ENCODE peak calls at places on chromosomes 4 and X, in four cellular contexts. T is heart right ventricle, K is aorta, G is left ventricle myocardium inferior. H is an unnamed sample.

GRCh38 chr4:180462116-180462515 is 1781.1 kb upstream of the TENM3 start:
- DNase-seq in K (no peak), G (no peak), T (no peak), H (no peak)

GRCh38 chr4:76485450-76485849 is 50.4 kb downstream of the SHROOM3 start:
- DNase-seq in T (no peak), K (no peak), G (no peak), H (no peak)

GRCh38 chr4:147581601-147582350 is 35.4 kb upstream of the TMEM184C start:
- DNase-seq in K (no peak), G (no peak), T (no peak), H (no peak)

GRCh38 chrX:21373637-21374162 is 518 bp upstream of the CNKSR2 start:
- DNase-seq in K (peak; percentile 59), G (peak; percentile 40), T (no peak), H (no peak)

GRCh38 chr4:95599777-95600436 is 51.1 kb upstream of the UNC5C start:
- DNase-seq in T (no peak), K (no peak), G (no peak), H (no peak)

GRCh38 chrX:10648608-10649007 is 28.2 kb upstream of the MID1 start:
- DNase-seq in T (no peak), G (no peak), K (no peak), H (no peak)

GRCh38 chrX:151039351-151039750 is 56.2 kb downstream of the HMGB3 start:
- DNase-seq in T (no peak), K (no peak), G (no peak), H (no peak)

GRCh38 chr4:26132858-26133257 is 188.0 kb upstream of the RBPJ start:
- DNase-seq in K (no peak), T (no peak), G (no peak), H (no peak)

GRCh38 chrX:525134-525533 is 105.5 kb upstream of the SHOX start:
- DNase-seq in G (no peak), K (no peak), T (no peak), H (no peak)

GRCh38 chr4:26860922-26861433 is 337 bp downstream of the STIM2 start:
- DNase-seq in T (no peak), K (peak; percentile 85), G (peak; percentile 55), H (no peak)

GRCh38 chrX:30887721-30888120 is 1.3 kb downstream of the TAB3 start:
- DNase-seq in K (no peak), G (no peak), T (no peak), H (no peak)

GRCh38 chr4:147060171-147060931 is 114.7 kb upstream of the TTC29 start:
- DNase-seq in K (no peak), G (no peak), T (no peak), H (peak; percentile 62)

GRCh38 chrX:139642241-139642927 is 65.6 kb downstream of the MCF2 start:
- DNase-seq in K (no peak), T (no peak), G (no peak), H (no peak)

GRCh38 chr4:104493071-104493831 is 1.4 kb downstream of the CXXC4 start:
- DNase-seq in T (no peak), G (no peak), K (no peak), H (no peak)

GRCh38 chrX:10109695-10110094 is 47.1 kb upstream of the CLCN4 start:
- DNase-seq in G (peak; percentile 66), K (no peak), T (peak; percentile 59), H (no peak)

GRCh38 chrX:790031-790430 is 159.4 kb downstream of the SHOX start:
- DNase-seq in K (no peak), T (no peak), G (no peak), H (no peak)

GRCh38 chr4:106079616-106080015 is 184.3 kb downstream of the NPNT start:
- DNase-seq in G (no peak), T (no peak), K (no peak), H (no peak)

GRCh38 chrX:120604359-120604782 is 470 bp downstream of the MCTS1 start:
- DNase-seq in G (no peak), K (no peak), T (no peak), H (no peak)

GRCh38 chr4:27684501-27685077 is 823.9 kb downstream of the STIM2 start:
- DNase-seq in K (no peak), G (peak; percentile 15), T (peak; percentile 13), H (peak; percentile 50)

GRCh38 chr4:133802741-133803140 is 398.8 kb downstream of the PABPC4L start:
- DNase-seq in T (no peak), G (no peak), K (no peak), H (no peak)

GRCh38 chrX:106951230-106951629 is 31.0 kb downstream of the CLDN2 start:
- DNase-seq in K (no peak), G (no peak), T (no peak), H (no peak)

GRCh38 chr4:1204828-1205591 is 32.6 kb upstream of the SPON2 start:
- DNase-seq in K (peak; percentile 69), T (no peak), G (no peak), H (no peak)

GRCh38 chr4:77001907-77002306 is 52.4 kb downstream of the SEPTIN11 start:
- DNase-seq in T (no peak), K (no peak), G (no peak), H (no peak)

GRCh38 chr4:7429069-7429416 is 5.7 kb downstream of the PSAPL1 start:
- DNase-seq in T (no peak), K (peak; percentile 39), G (peak; percentile 2), H (no peak)

GRCh38 chrX:150507251-150507856 is 61.1 kb upstream of the MTM1 start:
- DNase-seq in K (peak; percentile 80), G (peak; percentile 25), T (peak; percentile 19), H (no peak)

GRCh38 chr4:122758033-122758432 is 25.5 kb downstream of the BBS12 start:
- DNase-seq in T (no peak), G (no peak), K (no peak), H (no peak)

GRCh38 chrX:47327902-47328301 is 42.5 kb upstream of the ZNF157 start:
- DNase-seq in K (no peak), T (no peak), G (no peak), H (peak; percentile 26)

GRCh38 chr4:98638661-98639060 is 19.8 kb downstream of the TSPAN5 start:
- DNase-seq in T (no peak), K (no peak), G (no peak), H (no peak)

GRCh38 chr4:82360298-82361177 is 13.3 kb downstream of the HNRNPD start:
- DNase-seq in K (no peak), G (no peak), T (no peak), H (no peak)

GRCh38 chrX:31837445-31837844 is 765.6 kb upstream of the FTHL17 start:
- DNase-seq in T (no peak), K (no peak), G (no peak), H (no peak)

GRCh38 chr4:37615059-37615719 is 71.0 kb downstream of the RELL1 start:
- DNase-seq in K (no peak), T (no peak), G (no peak), H (no peak)

GRCh38 chrX:108186811-108187210 is 95.2 kb downstream of the ATG4A start:
- DNase-seq in G (no peak), K (no peak), T (no peak), H (no peak)